ENCODE peak calls at places on chromosomes 13 and 19, in five cellular contexts. V is posterior cingulate gyrus, R is uterus, M is neuronal stem cell, Y is MG63. Q is an unnamed sample.
A peak's percentile ranks its signal among the peaks of the same experiment; 100 is the strongest.

GRCh38 chr13:94858856-94859811 is 146.8 kb upstream of the SOX21 start:
- DNase-seq in Y (no peak), M (no peak), V (peak; percentile 56), R (peak; percentile 36), Q (no peak)

GRCh38 chr19:32830231-32831014 is 39.1 kb downstream of the SLC7A9 start:
- DNase-seq in V (no peak), M (no peak), Y (peak; percentile 15), R (no peak), Q (no peak)

GRCh38 chr19:50189326-50189725 is 14.1 kb upstream of the MYH14 start:
- DNase-seq in M (no peak), V (no peak), Y (no peak), R (no peak), Q (no peak)

GRCh38 chr19:18613589-18614234 is 1.0 kb downstream of the TMEM59L start:
- DNase-seq in V (no peak), Y (no peak), M (no peak), R (no peak), Q (no peak)

GRCh38 chr19:38434549-38435051 is 1.1 kb downstream of the RYR1 start:
- DNase-seq in R (no peak), V (peak; percentile 23), Y (no peak), M (no peak), Q (no peak)

GRCh38 chr13:70457474-70457873 is 349.2 kb upstream of the KLHL1 start:
- DNase-seq in Y (no peak), M (no peak), V (no peak), R (no peak), Q (no peak)

GRCh38 chr19:49106648-49107135 is 7.5 kb upstream of the LIN7B start:
- DNase-seq in M (peak; percentile 52), V (peak; percentile 58), Y (peak; percentile 42), R (no peak), Q (peak; percentile 73)

GRCh38 chr19:50983625-50984292 is at the start of gene KLK7:
- DNase-seq in R (no peak), M (no peak), V (no peak), Y (peak; percentile 62), Q (no peak)

GRCh38 chr13:49821216-49821820 is 28.8 kb upstream of the KPNA3 start:
- DNase-seq in R (no peak), V (no peak), Y (no peak), M (no peak), Q (no peak)

GRCh38 chr13:75881109-75881775 is 245.1 kb downstream of the LMO7 start:
- DNase-seq in Y (no peak), M (no peak), R (no peak), V (no peak), Q (no peak)

GRCh38 chr13:44313674-44314073 is 60.0 kb upstream of the SERP2 start:
- DNase-seq in R (no peak), V (no peak), M (no peak), Y (peak; percentile 53), Q (no peak)

GRCh38 chr19:58059003-58059671 is at the start of gene ZNF135:
- DNase-seq in V (peak; percentile 83), M (peak; percentile 80), R (peak; percentile 91), Y (peak; percentile 19), Q (peak; percentile 94)

GRCh38 chr13:98959775-98960325 is 18.0 kb downstream of the DOCK9 start:
- DNase-seq in R (no peak), Y (no peak), V (no peak), M (no peak), Q (peak; percentile 88)

GRCh38 chr13:32045963-32046785 is 14.6 kb downstream of the FRY start:
- DNase-seq in Y (no peak), R (no peak), M (no peak), V (peak; percentile 10), Q (no peak)

GRCh38 chr13:44437356-44438233 is 64.0 kb downstream of the SERP2 start:
- DNase-seq in R (no peak), V (no peak), Y (no peak), M (peak; percentile 36), Q (no peak)

GRCh38 chr13:78376033-78376432 is 227.3 kb downstream of the POU4F1 start:
- DNase-seq in V (no peak), Y (no peak), R (no peak), M (no peak), Q (no peak)

GRCh38 chr13:30257433-30258099 is 49.8 kb downstream of the KATNAL1 start:
- DNase-seq in V (peak; percentile 28), M (peak; percentile 46), R (no peak), Y (peak; percentile 46), Q (no peak)

GRCh38 chr19:35458821-35459391 is 10.8 kb downstream of the FFAR2 start:
- DNase-seq in Y (no peak), R (no peak), V (no peak), M (no peak), Q (no peak)

GRCh38 chr13:46804391-46804815 is 7.4 kb upstream of the ESD start:
- DNase-seq in V (no peak), M (no peak), R (no peak), Y (peak; percentile 70), Q (no peak)

GRCh38 chr19:57351867-57352266 is 796 bp downstream of the ZNF304 start:
- DNase-seq in M (no peak), V (no peak), R (no peak), Y (peak; percentile 8), Q (peak; percentile 34)

GRCh38 chr13:32811297-32811800 is 204.9 kb upstream of the KL start:
- DNase-seq in V (no peak), M (no peak), Y (no peak), R (no peak), Q (no peak)

GRCh38 chr19:8487137-8487851 is 15.1 kb downstream of the PRAM1 start:
- DNase-seq in Y (no peak), R (no peak), V (peak; percentile 23), M (no peak), Q (no peak)

GRCh38 chr13:112893570-112894422 is 75.2 kb upstream of the MCF2L start:
- DNase-seq in V (no peak), Y (no peak), M (peak; percentile 83), R (no peak), Q (peak; percentile 87)

GRCh38 chr19:54728167-54728566 is 3.9 kb downstream of the KIR3DL3 start:
- DNase-seq in Y (no peak), R (no peak), V (no peak), M (no peak), Q (no peak)

GRCh38 chr19:2495130-2495641 is 19.3 kb downstream of the GADD45B start:
- DNase-seq in V (no peak), M (no peak), Y (peak; percentile 82), R (peak; percentile 70), Q (peak; percentile 59)

GRCh38 chr13:101026736-101027398 is 352.3 kb upstream of the TMTC4 start:
- DNase-seq in R (no peak), Y (no peak), V (no peak), M (no peak), Q (no peak)

GRCh38 chr13:109297628-109298027 is 488.8 kb downstream of the IRS2 start:
- DNase-seq in M (no peak), R (no peak), V (no peak), Y (no peak), Q (no peak)

GRCh38 chr13:27924529-27925141 is 4.8 kb downstream of the PDX1 start:
- DNase-seq in R (no peak), V (no peak), M (peak; percentile 23), Y (no peak), Q (no peak)

GRCh38 chr19:7914099-7914498 is 531 bp upstream of the TGFBR3L start:
- DNase-seq in M (no peak), V (no peak), Y (no peak), R (no peak), Q (no peak)

Q was measured in D341Med.